ENCODE peak calls at places on chromosome 11, in six cellular contexts. One of them, this sample, is unnamed.

GRCh38 chr11:33168605-33169240 is 7.4 kb upstream of the CSTF3 start:
- DNase-seq in ovary: no peak
- DNase-seq in pancreas: no peak
- DNase-seq in ascending aorta: no peak
- DNase-seq in CD8-positive, alpha-beta T cell: no peak
- DNase-seq in stomach: no peak
- DNase-seq in this sample: no peak

GRCh38 chr11:86469491-86470388 is 95.1 kb downstream of the CCDC81 start:
- DNase-seq in ovary: peak; percentile 57
- DNase-seq in pancreas: no peak
- DNase-seq in ascending aorta: peak; percentile 73
- DNase-seq in CD8-positive, alpha-beta T cell: no peak
- DNase-seq in stomach: no peak
- DNase-seq in this sample: peak; percentile 22

GRCh38 chr11:61814958-61815789 is 1.6 kb downstream of the FADS1 start:
- DNase-seq in ovary: peak; percentile 97
- DNase-seq in pancreas: peak; percentile 89
- DNase-seq in ascending aorta: peak; percentile 98
- DNase-seq in CD8-positive, alpha-beta T cell: peak; percentile 32
- DNase-seq in stomach: peak; percentile 94
- DNase-seq in this sample: peak; percentile 99

GRCh38 chr11:14148653-14149273 is 186.2 kb downstream of the SPON1 start:
- DNase-seq in ovary: no peak
- DNase-seq in pancreas: no peak
- DNase-seq in ascending aorta: no peak
- DNase-seq in CD8-positive, alpha-beta T cell: no peak
- DNase-seq in stomach: no peak
- DNase-seq in this sample: no peak

GRCh38 chr11:8289426-8290047 is 25.9 kb upstream of the LMO1 start:
- DNase-seq in ovary: no peak
- DNase-seq in pancreas: no peak
- DNase-seq in ascending aorta: peak; percentile 47
- DNase-seq in CD8-positive, alpha-beta T cell: no peak
- DNase-seq in stomach: no peak
- DNase-seq in this sample: no peak

GRCh38 chr11:128667873-128668272 is 26.0 kb upstream of the FLI1 start:
- DNase-seq in ovary: no peak
- DNase-seq in pancreas: no peak
- DNase-seq in ascending aorta: no peak
- DNase-seq in CD8-positive, alpha-beta T cell: no peak
- DNase-seq in stomach: no peak
- DNase-seq in this sample: no peak

GRCh38 chr11:31542862-31543261 is 33.3 kb downstream of the ELP4 start:
- DNase-seq in ovary: no peak
- DNase-seq in pancreas: no peak
- DNase-seq in ascending aorta: no peak
- DNase-seq in CD8-positive, alpha-beta T cell: no peak
- DNase-seq in stomach: no peak
- DNase-seq in this sample: no peak

GRCh38 chr11:119676461-119677020 is 52.5 kb downstream of the NECTIN1 start:
- DNase-seq in ovary: no peak
- DNase-seq in pancreas: no peak
- DNase-seq in ascending aorta: no peak
- DNase-seq in CD8-positive, alpha-beta T cell: no peak
- DNase-seq in stomach: no peak
- DNase-seq in this sample: no peak

GRCh38 chr11:128501576-128502549 is 85.5 kb downstream of the ETS1 start:
- DNase-seq in ovary: no peak
- DNase-seq in pancreas: no peak
- DNase-seq in ascending aorta: peak; percentile 78
- DNase-seq in CD8-positive, alpha-beta T cell: no peak
- DNase-seq in stomach: no peak
- DNase-seq in this sample: peak; percentile 47

GRCh38 chr11:94860333-94860732 is 92.2 kb downstream of the AMOTL1 start:
- DNase-seq in ovary: no peak
- DNase-seq in pancreas: no peak
- DNase-seq in ascending aorta: no peak
- DNase-seq in CD8-positive, alpha-beta T cell: no peak
- DNase-seq in stomach: no peak
- DNase-seq in this sample: no peak

GRCh38 chr11:101949846-101950245 is 33.5 kb upstream of the ANGPTL5 start:
- DNase-seq in ovary: no peak
- DNase-seq in pancreas: no peak
- DNase-seq in ascending aorta: no peak
- DNase-seq in CD8-positive, alpha-beta T cell: no peak
- DNase-seq in stomach: no peak
- DNase-seq in this sample: no peak

GRCh38 chr11:64874308-64874707 is 4.1 kb downstream of the EHD1 start:
- DNase-seq in ovary: no peak
- DNase-seq in pancreas: no peak
- DNase-seq in ascending aorta: no peak
- DNase-seq in CD8-positive, alpha-beta T cell: peak; percentile 83
- DNase-seq in stomach: no peak
- DNase-seq in this sample: no peak

GRCh38 chr11:64242920-64243854 is 2.3 kb downstream of the FKBP2 start:
- DNase-seq in ovary: no peak
- DNase-seq in pancreas: no peak
- DNase-seq in ascending aorta: no peak
- DNase-seq in CD8-positive, alpha-beta T cell: peak; percentile 6
- DNase-seq in stomach: no peak
- DNase-seq in this sample: no peak

GRCh38 chr11:35158371-35159081 is 19.6 kb downstream of the CD44 start:
- DNase-seq in ovary: no peak
- DNase-seq in pancreas: no peak
- DNase-seq in ascending aorta: peak; percentile 79
- DNase-seq in CD8-positive, alpha-beta T cell: no peak
- DNase-seq in stomach: no peak
- DNase-seq in this sample: no peak

GRCh38 chr11:73312036-73312435 is 4.0 kb downstream of the ARHGEF17 start:
- DNase-seq in ovary: no peak
- DNase-seq in pancreas: no peak
- DNase-seq in ascending aorta: no peak
- DNase-seq in CD8-positive, alpha-beta T cell: no peak
- DNase-seq in stomach: no peak
- DNase-seq in this sample: no peak
- H3K27ac ChIP-seq in ovary: peak overlapping the region; percentile 31
- H3K27ac ChIP-seq in pancreas: no peak overlapping the region
- H3K27ac ChIP-seq in ascending aorta: peak overlapping the region; percentile 94
- H3K27ac ChIP-seq in CD8-positive, alpha-beta T cell: no peak overlapping the region
- H3K27ac ChIP-seq in stomach: peak overlapping the region; percentile 95
- H3K27ac ChIP-seq in this sample: no peak overlapping the region

GRCh38 chr11:133720951-133721350 is 124.4 kb downstream of the SPATA19 start:
- DNase-seq in ovary: no peak
- DNase-seq in pancreas: no peak
- DNase-seq in ascending aorta: no peak
- DNase-seq in CD8-positive, alpha-beta T cell: no peak
- DNase-seq in stomach: no peak
- DNase-seq in this sample: no peak
- H3K9me3 ChIP-seq in ovary: no peaks in the 10 kb centered on the region
- H3K9me3 ChIP-seq in pancreas: no peaks in the 10 kb centered on the region
- H3K9me3 ChIP-seq in ascending aorta: no peaks in the 10 kb centered on the region
- H3K9me3 ChIP-seq in CD8-positive, alpha-beta T cell: no peaks in the 10 kb centered on the region
- H3K9me3 ChIP-seq in stomach: no peaks in the 10 kb centered on the region
- H3K9me3 ChIP-seq in this sample: no peaks in the 10 kb centered on the region

DNA sequence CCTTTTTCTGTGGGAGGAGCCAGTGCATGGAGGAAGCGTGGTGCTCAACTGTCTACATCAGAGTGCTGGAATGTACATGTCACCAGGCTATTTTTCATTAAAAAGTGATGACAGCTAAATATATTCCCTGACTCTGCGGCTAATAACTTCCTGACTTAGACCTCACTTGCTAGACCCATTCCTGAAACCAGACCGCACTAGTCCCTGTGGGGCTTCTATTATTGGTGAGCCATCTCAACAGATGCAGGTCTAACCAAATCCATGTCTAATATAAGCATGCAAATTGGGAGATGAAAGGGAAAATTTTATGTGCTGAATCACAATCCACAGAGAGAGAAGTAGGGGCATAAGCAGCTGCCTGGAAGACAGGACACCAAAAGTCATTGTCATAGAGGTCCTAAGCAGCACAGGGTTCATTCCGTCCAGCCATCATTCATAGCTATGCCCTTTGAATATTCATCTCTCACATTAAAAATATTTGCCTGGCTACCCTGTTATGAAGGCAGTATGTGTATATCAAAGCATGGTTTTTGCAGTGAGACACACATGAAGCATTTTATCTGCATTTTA is 110.9 kb upstream of the BLID start:
- DNase-seq in ovary: no peak
- DNase-seq in pancreas: no peak
- DNase-seq in ascending aorta: no peak
- DNase-seq in CD8-positive, alpha-beta T cell: no peak
- DNase-seq in stomach: no peak
- DNase-seq in this sample: no peak
- H3K27ac ChIP-seq in ovary: no peak overlapping the region
- H3K27ac ChIP-seq in pancreas: no peak overlapping the region
- H3K27ac ChIP-seq in ascending aorta: no peak overlapping the region
- H3K27ac ChIP-seq in CD8-positive, alpha-beta T cell: no peak overlapping the region
- H3K27ac ChIP-seq in stomach: no peak overlapping the region
- H3K27ac ChIP-seq in this sample: no peak overlapping the region

DNA sequence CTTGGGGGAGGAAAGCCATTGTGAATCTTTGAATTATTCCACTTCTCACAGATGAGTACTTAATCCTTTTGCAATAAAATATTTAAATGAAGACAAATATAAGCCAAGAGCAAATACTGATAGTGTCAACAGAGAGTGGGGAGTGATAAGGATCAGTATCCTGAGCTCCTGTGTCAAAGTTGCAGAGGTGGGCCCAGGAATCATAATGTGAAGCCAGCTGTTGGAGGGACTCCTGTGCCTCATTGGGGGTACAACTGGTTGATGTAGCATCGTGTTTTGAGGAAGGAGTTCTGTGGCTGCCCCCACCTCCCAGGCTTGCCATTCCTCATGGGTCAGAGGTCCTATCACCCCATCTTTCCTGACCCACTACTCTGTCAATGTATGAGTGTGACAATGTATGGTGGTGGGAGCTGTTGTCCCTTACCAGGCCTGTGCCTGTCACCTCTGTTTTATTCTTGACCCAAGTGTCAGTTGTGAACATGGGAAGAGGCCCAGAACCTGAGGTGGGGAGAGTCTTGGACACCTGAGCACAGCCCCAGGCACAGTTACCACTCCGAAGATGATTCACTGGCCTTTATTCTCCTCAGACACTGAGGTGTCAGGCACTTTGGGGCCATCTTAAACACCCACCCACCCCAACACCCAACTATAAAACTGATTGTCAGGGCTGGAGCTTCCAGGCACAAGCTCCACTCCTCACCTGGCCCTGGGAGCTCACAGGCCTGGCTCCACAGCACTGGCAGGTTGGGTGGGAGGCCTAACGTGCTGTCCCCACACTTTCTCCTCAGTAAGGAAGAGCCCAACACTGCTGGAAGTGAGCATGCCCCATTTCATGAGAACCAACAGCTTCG is 38.4 kb downstream of the KCNQ1OT1 start:
- DNase-seq in ovary: no peak
- DNase-seq in pancreas: no peak
- DNase-seq in ascending aorta: no peak
- DNase-seq in CD8-positive, alpha-beta T cell: no peak
- DNase-seq in stomach: peak; percentile 16
- DNase-seq in this sample: no peak
- H3K9me3 ChIP-seq in ovary: no peaks in the 10 kb centered on the region
- H3K9me3 ChIP-seq in pancreas: no peaks in the 10 kb centered on the region
- H3K9me3 ChIP-seq in ascending aorta: peaks cover 26% of the 10 kb centered on the region
- H3K9me3 ChIP-seq in CD8-positive, alpha-beta T cell: no peaks in the 10 kb centered on the region
- H3K9me3 ChIP-seq in stomach: peaks cover 45% of the 10 kb centered on the region
- H3K9me3 ChIP-seq in this sample: no peaks in the 10 kb centered on the region

GRCh38 chr11:114309517-114309916 is 13.3 kb downstream of the NNMT start:
- DNase-seq in ovary: no peak
- DNase-seq in pancreas: no peak
- DNase-seq in ascending aorta: no peak
- DNase-seq in CD8-positive, alpha-beta T cell: no peak
- DNase-seq in stomach: no peak
- DNase-seq in this sample: no peak
- H3K27ac ChIP-seq in ovary: no peak overlapping the region
- H3K27ac ChIP-seq in pancreas: no peak overlapping the region
- H3K27ac ChIP-seq in ascending aorta: peak overlapping the region; percentile 93
- H3K27ac ChIP-seq in CD8-positive, alpha-beta T cell: no peak overlapping the region
- H3K27ac ChIP-seq in stomach: peak overlapping the region; percentile 76
- H3K27ac ChIP-seq in this sample: peak overlapping the region; percentile 62

DNA sequence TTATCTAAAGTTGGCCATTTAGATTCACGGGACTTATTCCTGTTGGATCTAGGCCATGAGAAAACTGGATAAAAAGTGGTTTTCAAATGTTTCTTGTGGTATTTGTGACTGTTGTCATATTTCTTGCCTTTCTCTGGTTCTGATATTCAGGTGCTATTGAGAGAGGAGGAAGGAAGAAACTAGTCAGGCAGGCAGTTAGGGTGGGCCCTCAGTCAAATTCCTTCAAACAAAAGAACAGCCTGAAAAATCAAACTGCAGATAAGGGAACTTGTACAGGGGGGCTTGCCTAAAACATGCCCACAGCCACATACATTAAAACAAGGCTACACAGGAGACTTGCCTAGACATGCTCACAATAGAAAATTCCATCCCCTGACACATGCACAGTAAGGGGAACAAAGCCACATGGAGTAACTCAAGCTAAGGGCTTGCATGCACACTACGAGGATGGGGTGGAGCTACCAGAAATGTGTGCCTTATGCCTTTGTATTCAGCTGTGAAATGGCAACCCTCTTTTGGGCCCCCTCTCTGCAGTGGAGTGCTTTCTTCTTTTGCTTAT is 18.2 kb downstream of the NCR3LG1 start:
- DNase-seq in ovary: no peak
- DNase-seq in pancreas: no peak
- DNase-seq in ascending aorta: no peak
- DNase-seq in CD8-positive, alpha-beta T cell: no peak
- DNase-seq in stomach: no peak
- DNase-seq in this sample: no peak
- H3K9me3 ChIP-seq in ovary: peaks cover 38% of the 10 kb centered on the region
- H3K9me3 ChIP-seq in pancreas: no peaks in the 10 kb centered on the region
- H3K9me3 ChIP-seq in ascending aorta: peaks cover 49% of the 10 kb centered on the region
- H3K9me3 ChIP-seq in CD8-positive, alpha-beta T cell: peaks cover 20% of the 10 kb centered on the region
- H3K9me3 ChIP-seq in stomach: peaks cover 66% of the 10 kb centered on the region
- H3K9me3 ChIP-seq in this sample: peaks cover 9% of the 10 kb centered on the region